ENCODE peak calls at places on chromosomes 13 and 19, in eight cellular contexts. F is AML-193; X is adrenal gland; B is endothelial cell; S is RPMI7951; U is activated CD8-positive, alpha-beta memory T cell treated with anti-CD3 and anti-CD28 coated beads for 48 hours; E is activated T-helper 1 cell treated with Interleukin-2 at 50 U/mL for 16 hours; Q is body of pancreas. N is an unnamed sample.

GRCh38 chr13:51539887-51540286 is 44.4 kb upstream of the WDFY2 start:
- DNase-seq in F (no peak), S (peak; percentile 37), Q (no peak), B (no peak), X (no peak), U (no peak), E (no peak), N (peak; percentile 57)

GRCh38 chr13:95403349-95404140 is 102.3 kb upstream of the ABCC4 start:
- DNase-seq in X (no peak), S (peak; percentile 3), B (peak; percentile 44), U (no peak), Q (no peak), F (no peak), E (no peak), N (no peak)

GRCh38 chr19:33508941-33509614 is 12.5 kb downstream of the PEPD start:
- DNase-seq in B (no peak), F (no peak), U (no peak), S (no peak), Q (no peak), E (no peak), X (no peak), N (no peak)

GRCh38 chr13:40496035-40496810 is 170.2 kb downstream of the FOXO1 start:
- DNase-seq in Q (no peak), E (no peak), B (no peak), S (no peak), U (no peak), X (no peak), F (no peak), N (no peak)

GRCh38 chr13:93947651-93948050 is 531.8 kb downstream of the DCT start:
- DNase-seq in X (no peak), F (no peak), S (no peak), E (no peak), B (no peak), Q (no peak), U (no peak), N (no peak)

GRCh38 chr19:41936416-41936850 is 8.2 kb upstream of the ERFL start:
- DNase-seq in X (no peak), B (no peak), F (no peak), Q (no peak), E (no peak), U (no peak), S (no peak), N (peak; percentile 75)

GRCh38 chr19:49006905-49007304 is 10.0 kb downstream of the LHB start:
- DNase-seq in S (no peak), F (no peak), Q (no peak), E (no peak), X (no peak), B (no peak), U (no peak), N (no peak)

GRCh38 chr13:113951246-113951999 is 22.5 kb downstream of the C13orf46 start:
- DNase-seq in F (peak; percentile 34), X (peak; percentile 89), U (peak; percentile 26), B (peak; percentile 68), Q (peak; percentile 86), S (peak; percentile 19), E (no peak), N (peak; percentile 80)

GRCh38 chr13:25281193-25281936 is 5.9 kb downstream of the MTMR6 start:
- DNase-seq in S (no peak), F (no peak), E (no peak), U (no peak), X (no peak), B (no peak), Q (no peak), N (no peak)

GRCh38 chr19:44777715-44778347 is at the start of gene CBLC:
- DNase-seq in X (peak; percentile 33), E (no peak), S (no peak), F (no peak), B (peak; percentile 34), Q (peak; percentile 95), U (no peak), N (peak; percentile 8)

GRCh38 chr19:4866595-4867424 is 657 bp downstream of the PLIN3 start:
- DNase-seq in X (peak; percentile 70), F (peak; percentile 42), Q (peak; percentile 59), U (no peak), S (peak; percentile 41), B (peak; percentile 57), E (peak; percentile 13), N (peak; percentile 85)

GRCh38 chr19:7832781-7833180 is 2.8 kb downstream of the EVI5L start:
- DNase-seq in B (no peak), F (no peak), X (no peak), S (no peak), Q (no peak), E (no peak), U (no peak), N (peak; percentile 42)

GRCh38 chr13:97233499-97233898 is 11.4 kb downstream of the MBNL2 start:
- DNase-seq in B (no peak), S (no peak), U (no peak), F (no peak), X (no peak), E (no peak), Q (no peak), N (no peak)

GRCh38 chr19:10339380-10339960 is at the start of gene ICAM3:
- DNase-seq in B (no peak), E (peak; percentile 44), X (no peak), S (no peak), U (peak; percentile 50), F (peak; percentile 58), Q (peak; percentile 24), N (no peak)

GRCh38 chr19:51351266-51351990 is 9.5 kb upstream of the VSIG10L start:
- DNase-seq in S (no peak), B (no peak), U (no peak), E (no peak), X (no peak), F (no peak), Q (no peak), N (no peak)

GRCh38 chr19:7272856-7273578 is 21.2 kb downstream of the INSR start:
- DNase-seq in E (no peak), B (no peak), S (no peak), Q (no peak), U (no peak), F (peak; percentile 89), X (no peak), N (peak; percentile 41)

GRCh38 chr19:14544977-14545715 is 15.8 kb downstream of the TECR start:
- DNase-seq in F (no peak), B (no peak), X (peak; percentile 93), Q (peak; percentile 64), U (no peak), S (no peak), E (no peak), N (no peak)

GRCh38 chr19:6501740-6502648 is at the start of gene TUBB4A:
- DNase-seq in S (no peak), X (peak; percentile 69), B (peak; percentile 23), Q (no peak), U (no peak), E (no peak), F (no peak), N (no peak)

GRCh38 chr13:113364933-113365371 is 1.0 kb upstream of the GRTP1 start:
- DNase-seq in E (no peak), F (no peak), Q (no peak), S (no peak), X (no peak), B (no peak), U (no peak), N (peak; percentile 21)

GRCh38 chr13:65508745-65509144 is 1721.4 kb downstream of the PCDH9 start:
- DNase-seq in U (no peak), B (no peak), Q (no peak), X (no peak), S (no peak), E (no peak), F (no peak), N (no peak)

GRCh38 chr19:39438270-39438934 is 2.7 kb upstream of the RPS16 start:
- DNase-seq in Q (no peak), E (no peak), S (no peak), X (no peak), B (no peak), F (no peak), U (no peak), N (peak; percentile 56)

GRCh38 chr19:18999016-18999758 is 34.1 kb downstream of the SUGP2 start:
- DNase-seq in E (no peak), Q (no peak), B (no peak), U (no peak), S (peak; percentile 74), F (peak; percentile 1), X (no peak), N (peak; percentile 21)